ENCODE peak calls at places on chromosomes 4 and X, in seven cellular contexts. One of them, this sample, is unnamed.

GRCh38 chrX:27918799-27919198 is 62.5 kb downstream of the DCAF8L1 start:
- DNase-seq in adipocyte: peak
- DNase-seq in glutamatergic neuron: peak
- DNase-seq in NT2/D1: no peak
- DNase-seq in GM12865: no peak
- DNase-seq in cardiac muscle cell: peak
- DNase-seq in HTR-8/SVneo: no peak
- DNase-seq in this sample: no peak

GRCh38 chr4:150818661-150819060 is 196.4 kb downstream of the LRBA start:
- DNase-seq in GM12865: no peak
- DNase-seq in HTR-8/SVneo: no peak
- DNase-seq in NT2/D1: no peak
- DNase-seq in adipocyte: peak
- DNase-seq in cardiac muscle cell: peak
- DNase-seq in glutamatergic neuron: no peak
- DNase-seq in this sample: no peak

GRCh38 chr4:16626945-16627344 is 271.5 kb downstream of the LDB2 start:
- DNase-seq in GM12865: no peak
- DNase-seq in HTR-8/SVneo: peak
- DNase-seq in glutamatergic neuron: no peak
- DNase-seq in NT2/D1: no peak
- DNase-seq in adipocyte: peak
- DNase-seq in cardiac muscle cell: peak
- DNase-seq in this sample: no peak

GRCh38 chr4:86358176-86358701 is 1.6 kb downstream of the MAPK10 start:
- DNase-seq in adipocyte: peak
- DNase-seq in glutamatergic neuron: peak
- DNase-seq in GM12865: no peak
- DNase-seq in NT2/D1: no peak
- DNase-seq in cardiac muscle cell: peak
- DNase-seq in HTR-8/SVneo: no peak
- DNase-seq in this sample: no peak

GRCh38 chrX:77009691-77010090 is 437.5 kb upstream of the FGF16 start:
- DNase-seq in GM12865: no peak
- DNase-seq in HTR-8/SVneo: no peak
- DNase-seq in cardiac muscle cell: no peak
- DNase-seq in adipocyte: no peak
- DNase-seq in NT2/D1: no peak
- DNase-seq in glutamatergic neuron: no peak
- DNase-seq in this sample: no peak

GRCh38 chr4:104490096-104490769 is 4.5 kb downstream of the CXXC4 start:
- DNase-seq in GM12865: peak
- DNase-seq in HTR-8/SVneo: no peak
- DNase-seq in adipocyte: no peak
- DNase-seq in NT2/D1: no peak
- DNase-seq in cardiac muscle cell: no peak
- DNase-seq in glutamatergic neuron: no peak
- DNase-seq in this sample: no peak

GRCh38 chr4:7813674-7814073 is 126.0 kb downstream of the AFAP1 start:
- DNase-seq in glutamatergic neuron: no peak
- DNase-seq in HTR-8/SVneo: no peak
- DNase-seq in NT2/D1: no peak
- DNase-seq in cardiac muscle cell: peak
- DNase-seq in adipocyte: peak
- DNase-seq in GM12865: no peak
- DNase-seq in this sample: no peak

GRCh38 chr4:63663870-63664269 is 745.4 kb downstream of the TECRL start:
- DNase-seq in glutamatergic neuron: no peak
- DNase-seq in cardiac muscle cell: no peak
- DNase-seq in NT2/D1: no peak
- DNase-seq in adipocyte: no peak
- DNase-seq in GM12865: peak
- DNase-seq in HTR-8/SVneo: no peak
- DNase-seq in this sample: no peak

GRCh38 chr4:79050521-79050880 is 111.3 kb upstream of the PAQR3 start:
- DNase-seq in glutamatergic neuron: peak
- DNase-seq in adipocyte: no peak
- DNase-seq in NT2/D1: no peak
- DNase-seq in GM12865: no peak
- DNase-seq in cardiac muscle cell: no peak
- DNase-seq in HTR-8/SVneo: no peak
- DNase-seq in this sample: no peak

GRCh38 chr4:1412376-1413220 is 6.4 kb upstream of the NKX1-1 start:
- DNase-seq in adipocyte: no peak
- DNase-seq in HTR-8/SVneo: no peak
- DNase-seq in cardiac muscle cell: no peak
- DNase-seq in NT2/D1: no peak
- DNase-seq in GM12865: no peak
- DNase-seq in glutamatergic neuron: no peak
- DNase-seq in this sample: no peak

GRCh38 chr4:140149851-140150635 is 3.9 kb downstream of the MAML3 start:
- DNase-seq in cardiac muscle cell: peak
- DNase-seq in HTR-8/SVneo: peak
- DNase-seq in NT2/D1: no peak
- DNase-seq in glutamatergic neuron: peak
- DNase-seq in adipocyte: peak
- DNase-seq in GM12865: peak
- DNase-seq in this sample: no peak

GRCh38 chr4:54658321-54659093 is 750 bp downstream of the KIT start:
- DNase-seq in adipocyte: peak
- DNase-seq in HTR-8/SVneo: no peak
- DNase-seq in NT2/D1: no peak
- DNase-seq in GM12865: peak
- DNase-seq in glutamatergic neuron: peak
- DNase-seq in cardiac muscle cell: peak
- DNase-seq in this sample: no peak

GRCh38 chrX:10310502-10310901 is 153.7 kb downstream of the CLCN4 start:
- DNase-seq in NT2/D1: no peak
- DNase-seq in adipocyte: no peak
- DNase-seq in HTR-8/SVneo: no peak
- DNase-seq in cardiac muscle cell: no peak
- DNase-seq in glutamatergic neuron: no peak
- DNase-seq in GM12865: no peak
- DNase-seq in this sample: no peak

GRCh38 chr4:6885953-6886557 is 23.6 kb upstream of the TBC1D14 start:
- DNase-seq in cardiac muscle cell: peak
- DNase-seq in glutamatergic neuron: no peak
- DNase-seq in GM12865: peak
- DNase-seq in HTR-8/SVneo: no peak
- DNase-seq in NT2/D1: no peak
- DNase-seq in adipocyte: peak
- DNase-seq in this sample: no peak

GRCh38 chr4:104113850-104114249 is 380.8 kb downstream of the CXXC4 start:
- DNase-seq in cardiac muscle cell: no peak
- DNase-seq in adipocyte: no peak
- DNase-seq in NT2/D1: no peak
- DNase-seq in glutamatergic neuron: no peak
- DNase-seq in GM12865: no peak
- DNase-seq in HTR-8/SVneo: no peak
- DNase-seq in this sample: no peak

GRCh38 chr4:1187182-1187581 is 14.8 kb upstream of the SPON2 start:
- DNase-seq in adipocyte: no peak
- DNase-seq in HTR-8/SVneo: no peak
- DNase-seq in cardiac muscle cell: no peak
- DNase-seq in GM12865: peak
- DNase-seq in NT2/D1: no peak
- DNase-seq in glutamatergic neuron: no peak
- DNase-seq in this sample: no peak

GRCh38 chr4:41679991-41680390 is 68.5 kb downstream of the PHOX2B start:
- DNase-seq in adipocyte: no peak
- DNase-seq in glutamatergic neuron: no peak
- DNase-seq in NT2/D1: no peak
- DNase-seq in GM12865: no peak
- DNase-seq in HTR-8/SVneo: no peak
- DNase-seq in cardiac muscle cell: peak
- DNase-seq in this sample: no peak

GRCh38 chr4:112312610-112313239 is 15.6 kb downstream of the ALPK1 start:
- DNase-seq in adipocyte: no peak
- DNase-seq in glutamatergic neuron: no peak
- DNase-seq in cardiac muscle cell: no peak
- DNase-seq in HTR-8/SVneo: no peak
- DNase-seq in NT2/D1: no peak
- DNase-seq in GM12865: peak
- DNase-seq in this sample: no peak

GRCh38 chr4:95023110-95023509 is 265.4 kb downstream of the BMPR1B start:
- DNase-seq in adipocyte: peak
- DNase-seq in NT2/D1: no peak
- DNase-seq in cardiac muscle cell: no peak
- DNase-seq in HTR-8/SVneo: no peak
- DNase-seq in GM12865: no peak
- DNase-seq in glutamatergic neuron: no peak
- DNase-seq in this sample: no peak

GRCh38 chr4:18859468-18859867 is 837.9 kb upstream of the LCORL start:
- DNase-seq in glutamatergic neuron: no peak
- DNase-seq in NT2/D1: peak
- DNase-seq in cardiac muscle cell: no peak
- DNase-seq in GM12865: no peak
- DNase-seq in HTR-8/SVneo: no peak
- DNase-seq in adipocyte: no peak
- DNase-seq in this sample: no peak

GRCh38 chrX:130975947-130976346 is 72.9 kb upstream of the ENOX2 start:
- DNase-seq in NT2/D1: peak
- DNase-seq in cardiac muscle cell: peak
- DNase-seq in HTR-8/SVneo: no peak
- DNase-seq in GM12865: peak
- DNase-seq in adipocyte: peak
- DNase-seq in glutamatergic neuron: peak
- DNase-seq in this sample: no peak

GRCh38 chr4:8681391-8681790 is 88.8 kb downstream of the CPZ start:
- DNase-seq in HTR-8/SVneo: no peak
- DNase-seq in GM12865: no peak
- DNase-seq in glutamatergic neuron: no peak
- DNase-seq in adipocyte: no peak
- DNase-seq in NT2/D1: no peak
- DNase-seq in cardiac muscle cell: no peak
- DNase-seq in this sample: no peak

GRCh38 chr4:112515278-112516075 is 503 bp downstream of the NEUROG2 start:
- DNase-seq in HTR-8/SVneo: no peak
- DNase-seq in glutamatergic neuron: peak
- DNase-seq in adipocyte: peak
- DNase-seq in cardiac muscle cell: peak
- DNase-seq in NT2/D1: no peak
- DNase-seq in GM12865: peak
- DNase-seq in this sample: no peak

GRCh38 chr4:176660561-176660960 is 132.2 kb downstream of the VEGFC start:
- DNase-seq in GM12865: no peak
- DNase-seq in HTR-8/SVneo: peak
- DNase-seq in adipocyte: no peak
- DNase-seq in glutamatergic neuron: no peak
- DNase-seq in cardiac muscle cell: no peak
- DNase-seq in NT2/D1: no peak
- DNase-seq in this sample: peak

GRCh38 chrX:1111543-1112300 is 100.7 kb downstream of the CRLF2 start:
- DNase-seq in GM12865: no peak
- DNase-seq in adipocyte: no peak
- DNase-seq in NT2/D1: peak
- DNase-seq in HTR-8/SVneo: no peak
- DNase-seq in cardiac muscle cell: no peak
- DNase-seq in glutamatergic neuron: no peak
- DNase-seq in this sample: no peak

GRCh38 chr4:82721819-82722423 is 76.7 kb downstream of the SCD5 start:
- DNase-seq in glutamatergic neuron: peak
- DNase-seq in HTR-8/SVneo: no peak
- DNase-seq in adipocyte: peak
- DNase-seq in cardiac muscle cell: no peak
- DNase-seq in NT2/D1: no peak
- DNase-seq in GM12865: peak
- DNase-seq in this sample: no peak

This sample was measured in iPS DF 6.9.